ENCODE peak calls at places on chromosomes 16 and 17, in five cellular contexts. O, R, X, D and F are unnamed samples. For H3K9me3, the result is how much of the 10 kb centered on the place peaks cover.

GRCh38 chr16:86953631-86954465 is 363.3 kb downstream of the C16orf95 start:
- DNase-seq in O (no peak), R (no peak), X (peak), D (no peak), F (no peak)

GRCh38 chr16:88649924-88650748 is 717 bp downstream of the CYBA start:
- DNase-seq in O (peak), R (no peak), X (peak), D (peak), F (no peak)

GRCh38 chr17:76498886-76499667 is 2.1 kb downstream of the RHBDF2 start:
- DNase-seq in O (no peak), R (peak), X (no peak), D (no peak), F (no peak)

GRCh38 chr17:54754560-54754959 is 146.1 kb upstream of the TOM1L1 start:
- DNase-seq in O (peak), R (no peak), X (peak), D (peak), F (no peak)

GRCh38 chr17:12510535-12510934 is 155.2 kb upstream of the MYOCD start:
- DNase-seq in O (no peak), R (no peak), X (no peak), D (no peak), F (no peak)

GRCh38 chr16:10751291-10751697 is 7.7 kb downstream of the NUBP1 start:
- DNase-seq in O (no peak), R (no peak), X (no peak), D (no peak), F (no peak)

GRCh38 chr17:44751331-44751730 is 7.5 kb upstream of the ADAM11 start:
- DNase-seq in O (no peak), R (no peak), X (no peak), D (no peak), F (no peak)

GRCh38 chr17:64596439-64596838 is 65.7 kb downstream of the SMURF2 start:
- DNase-seq in O (no peak), R (no peak), X (no peak), D (no peak), F (no peak)

GRCh38 chr17:82143333-82143732 is 45.3 kb upstream of the FASN start:
- DNase-seq in O (no peak), R (no peak), X (no peak), D (no peak), F (no peak)

GRCh38 chr16:546909-547770 is 13.1 kb upstream of the PRR35 start:
- DNase-seq in O (peak), R (no peak), X (peak), D (no peak), F (no peak)

GRCh38 chr17:17784599-17785264 is 52.1 kb downstream of the SREBF1 start:
- DNase-seq in O (no peak), R (peak), X (peak), D (no peak), F (no peak)

GRCh38 chr17:44830359-44831269 is 527 bp upstream of the GJC1 start:
- DNase-seq in O (peak), R (peak), X (peak), D (peak), F (no peak)

GRCh38 chr17:17792551-17793377 is 44.0 kb downstream of the SREBF1 start:
- DNase-seq in O (peak), R (no peak), X (peak), D (no peak), F (no peak)

GRCh38 chr16:50838885-50839284 is 97.0 kb downstream of the CYLD start:
- DNase-seq in O (no peak), R (no peak), X (no peak), D (no peak), F (no peak)

GRCh38 chr16:4415538-4416199 is 727 bp downstream of the CORO7 start:
- DNase-seq in O (peak), R (peak), X (peak), D (peak), F (peak)

GRCh38 chr16:25109643-25110042 is 1.9 kb upstream of the LCMT1 start:
- DNase-seq in O (no peak), R (peak), X (no peak), D (no peak), F (no peak)

GRCh38 chr17:81576621-81577277 is 24.6 kb upstream of the FAAP100 start:
- DNase-seq in O (no peak), R (peak), X (no peak), D (no peak), F (no peak)

GRCh38 chr16:87951550-87952538 is 610 bp downstream of the BANP start:
- DNase-seq in O (no peak), R (no peak), X (peak), D (no peak), F (no peak)

GRCh38 chr17:28348979-28349378 is 8.3 kb downstream of the POLDIP2 start:
- DNase-seq in O (no peak), R (no peak), X (peak), D (no peak), F (no peak)

GRCh38 chr16:1002399-1003161 is 21.0 kb downstream of the SOX8 start:
- DNase-seq in O (peak), R (peak), X (peak), D (no peak), F (peak)

GRCh38 chr16:79171504-79172240 is 428.9 kb downstream of the MAF start:
- DNase-seq in O (no peak), R (no peak), X (peak), D (no peak), F (no peak)

DNA sequence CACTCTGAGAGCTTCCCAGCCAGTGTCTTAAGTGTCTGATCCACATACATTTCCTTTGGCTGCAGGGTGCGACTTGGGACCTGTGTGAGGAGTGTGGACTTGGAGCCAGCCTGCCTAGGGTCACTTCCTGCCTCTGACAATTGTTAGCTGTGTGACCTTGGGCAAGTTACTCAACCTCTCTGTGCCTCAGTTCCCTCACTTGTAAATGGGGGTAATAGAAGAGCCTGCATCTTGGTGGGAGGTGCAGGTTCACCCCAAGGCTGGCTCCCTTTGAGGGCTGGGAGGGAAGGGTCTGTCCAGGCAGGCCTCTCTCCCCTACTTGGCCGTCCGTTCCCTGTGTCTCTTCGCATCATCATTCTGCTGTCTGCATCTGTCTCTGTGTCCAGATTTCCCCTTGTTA is 27.4 kb upstream of the GSE1 start:
- DNase-seq in O (no peak), R (no peak), X (no peak), D (no peak), F (no peak)
- H3K9me3 ChIP-seq in O (under half), R (under half), X (under half), D (under half), F (under half)

GRCh38 chr16:65773319-65773874 is 593.1 kb upstream of the CDH5 start:
- DNase-seq in O (no peak), R (no peak), X (peak), D (no peak), F (no peak)
- H3K9me3 ChIP-seq in O (under half), R (under half), X (half or more), D (under half), F (under half)

GRCh38 chr17:26807024-26807423 is 486.9 kb upstream of the WSB1 start:
- DNase-seq in O (no peak), R (no peak), X (no peak), D (no peak), F (no peak)
- H3K9me3 ChIP-seq in O (under half), R (under half), X (half or more), D (under half), F (under half)

DNA sequence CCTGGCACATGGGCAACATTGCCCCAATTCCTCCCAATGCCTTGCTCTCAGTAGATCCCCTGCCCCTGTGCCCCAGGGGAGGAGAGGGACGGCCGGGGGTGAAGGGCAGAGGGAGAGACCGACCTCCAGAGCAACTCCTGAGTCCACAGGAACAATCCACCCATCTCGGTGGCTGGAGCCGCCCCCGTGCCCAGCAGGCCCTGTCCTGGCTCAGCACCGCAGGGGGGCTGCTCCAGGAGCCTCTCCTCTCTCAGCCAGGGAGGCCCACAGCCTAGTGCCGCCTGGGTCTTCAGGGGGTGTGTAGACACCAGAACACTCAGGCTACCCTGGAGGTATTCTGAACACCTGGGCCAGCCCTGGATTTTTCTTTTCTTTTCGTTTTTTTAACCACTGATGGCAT is 233.7 kb upstream of the SDK2 start:
- DNase-seq in O (peak), R (no peak), X (no peak), D (no peak), F (no peak)
- H3K9me3 ChIP-seq in O (under half), R (under half), X (under half), D (under half), F (under half)

GRCh38 chr17:51319186-51319585 is 58.8 kb downstream of the UTP18 start:
- DNase-seq in O (no peak), R (no peak), X (peak), D (no peak), F (no peak)
- H3K9me3 ChIP-seq in O (under half), R (under half), X (under half), D (under half), F (under half)

GRCh38 chr16:75127713-75128415 is 11.3 kb upstream of the LDHD start:
- DNase-seq in O (no peak), R (no peak), X (no peak), D (no peak), F (no peak)
- H3K9me3 ChIP-seq in O (under half), R (under half), X (under half), D (under half), F (under half)

GRCh38 chr17:72789711-72790110 is 302.8 kb downstream of the SLC39A11 start:
- DNase-seq in O (no peak), R (no peak), X (no peak), D (no peak), F (no peak)

GRCh38 chr17:72794152-72794551 is 298.3 kb downstream of the SLC39A11 start:
- DNase-seq in O (no peak), R (no peak), X (no peak), D (no peak), F (no peak)

GRCh38 chr17:72788950-72789585 is 303.4 kb downstream of the SLC39A11 start:
- DNase-seq in O (no peak), R (no peak), X (no peak), D (no peak), F (no peak)

GRCh38 chr17:72792771-72793170 is 299.7 kb downstream of the SLC39A11 start:
- DNase-seq in O (no peak), R (no peak), X (no peak), D (no peak), F (no peak)

GRCh38 chr17:72790194-72790593 is 302.3 kb downstream of the SLC39A11 start:
- DNase-seq in O (no peak), R (no peak), X (no peak), D (no peak), F (no peak)
- H3K9me3 ChIP-seq in O (under half), R (under half), X (under half), D (under half), F (under half)

GRCh38 chr17:61700252-61700651 is 109.2 kb upstream of the NACA2 start:
- DNase-seq in O (no peak), R (no peak), X (no peak), D (no peak), F (no peak)

GRCh38 chr17:61698244-61698643 is 107.2 kb upstream of the NACA2 start:
- DNase-seq in O (no peak), R (no peak), X (no peak), D (no peak), F (no peak)

GRCh38 chr17:61701334-61701733 is 110.3 kb upstream of the NACA2 start:
- DNase-seq in O (no peak), R (no peak), X (no peak), D (no peak), F (no peak)

GRCh38 chr17:61699032-61699431 is 108.0 kb upstream of the NACA2 start:
- DNase-seq in O (no peak), R (no peak), X (no peak), D (no peak), F (no peak)

DNA sequence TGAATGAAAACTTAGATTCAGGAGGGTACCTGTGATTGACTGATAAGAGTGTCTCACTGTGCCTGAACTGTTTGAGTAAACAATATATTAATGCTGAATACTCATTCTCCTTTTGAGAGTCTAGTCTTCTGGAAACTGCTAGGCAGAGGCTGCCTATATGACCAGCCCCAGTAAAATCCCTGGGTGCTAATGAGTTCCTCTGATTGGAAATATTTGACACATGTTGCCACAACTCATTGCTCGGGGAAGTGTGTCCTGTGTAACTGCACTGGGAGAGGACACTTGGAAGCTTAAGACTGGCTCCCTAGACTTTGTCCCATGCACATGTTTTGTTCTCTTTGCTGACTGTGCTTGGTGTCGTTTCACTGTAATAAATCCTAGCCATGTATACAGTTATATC is 108.7 kb upstream of the NACA2 start:
- DNase-seq in O (no peak), R (no peak), X (no peak), D (no peak), F (no peak)
- H3K9me3 ChIP-seq in O (under half), R (under half), X (half or more), D (under half), F (under half)

GRCh38 chr17:5607946-5608345 is 23.6 kb upstream of the NLRP1 start:
- DNase-seq in O (no peak), R (no peak), X (no peak), D (no peak), F (no peak)
- H3K9me3 ChIP-seq in O (under half), R (under half), X (under half), D (under half), F (under half)

DNA sequence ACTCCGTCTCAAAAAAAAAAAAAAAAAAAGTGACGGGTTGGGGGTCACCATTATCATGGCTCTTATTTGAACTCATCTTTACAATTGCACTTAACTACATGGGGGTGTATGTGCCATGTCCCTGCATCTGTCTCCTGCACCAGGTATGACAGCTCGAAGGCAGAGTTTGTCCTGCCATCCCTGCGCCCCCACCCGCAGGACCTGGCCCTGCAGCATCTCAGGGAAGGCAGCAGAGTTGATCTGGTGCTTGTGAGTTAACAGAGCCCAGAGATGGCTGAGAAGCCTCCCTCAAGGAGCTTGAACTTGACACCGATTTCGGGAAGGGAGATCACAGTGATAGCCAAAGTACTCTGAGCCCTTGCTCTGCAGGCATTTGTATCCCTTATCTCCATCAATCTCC is 44.8 kb downstream of the C16orf82 start:
- DNase-seq in O (no peak), R (no peak), X (no peak), D (peak), F (no peak)
- H3K9me3 ChIP-seq in O (under half), R (under half), X (under half), D (under half), F (under half)